ENCODE peak calls at places on chromosomes 7 and 10, in six cellular contexts. W is cardiac muscle cell; A is brain microvascular endothelial cell; K is stimulated activated CD4-positive, alpha-beta T cell treated with anti-CD3 and anti-CD28 coated beads, Interleukin-2, amount 100 ng/mL, for 4 hours; F is GM13976; T is NAMALWA. L is an unnamed sample.
A peak's percentile ranks its signal among the peaks of the same experiment; 100 is the strongest.

GRCh38 chr10:3068201-3068967 is 1.0 kb downstream of the PFKP start:
- DNase-seq in W (peak; percentile 78), A (peak; percentile 48), K (peak; percentile 60), F (peak; percentile 80), T (peak; percentile 70), L (peak; percentile 46)

GRCh38 chr7:158078161-158078910 is 509.3 kb downstream of the PTPRN2 start:
- DNase-seq in W (no peak), A (no peak), K (no peak), F (no peak), T (no peak), L (no peak)

GRCh38 chr7:22943997-22944396 is 69.9 kb downstream of the HYCC1 start:
- DNase-seq in W (peak; percentile 66), A (peak; percentile 78), K (no peak), F (no peak), T (no peak), L (no peak)

GRCh38 chr7:86999737-87000136 is 59.7 kb downstream of the ELAPOR2 start:
- DNase-seq in W (no peak), A (no peak), K (no peak), F (no peak), T (no peak), L (no peak)

GRCh38 chr7:12281026-12281425 is 69.9 kb downstream of the TMEM106B start:
- DNase-seq in W (no peak), A (no peak), K (no peak), F (no peak), T (no peak), L (no peak)

GRCh38 chr7:21480693-21481403 is 53.0 kb downstream of the SP4 start:
- DNase-seq in W (no peak), A (no peak), K (no peak), F (no peak), T (no peak), L (no peak)

GRCh38 chr7:12583181-12583580 is 12.7 kb downstream of the SCIN start:
- DNase-seq in W (no peak), A (no peak), K (no peak), F (no peak), T (no peak), L (no peak)

GRCh38 chr7:25048444-25048834 is 68.5 kb upstream of the OSBPL3 start:
- DNase-seq in W (no peak), A (no peak), K (no peak), F (no peak), T (no peak), L (no peak)

GRCh38 chr7:40219917-40220316 is 85.1 kb downstream of the SUGCT start:
- DNase-seq in W (peak; percentile 74), A (peak; percentile 57), K (no peak), F (no peak), T (no peak), L (no peak)

GRCh38 chr7:27181795-27182275 is 3.2 kb downstream of the HOXA11 start:
- DNase-seq in W (no peak), A (no peak), K (no peak), F (no peak), T (no peak), L (no peak)

GRCh38 chr7:91239171-91239604 is 25.0 kb upstream of the FZD1 start:
- DNase-seq in W (peak; percentile 94), A (peak; percentile 71), K (no peak), F (no peak), T (no peak), L (no peak)

GRCh38 chr7:125876436-125876835 is 946.8 kb upstream of the POT1 start:
- DNase-seq in W (no peak), A (no peak), K (no peak), F (no peak), T (no peak), L (no peak)

GRCh38 chr10:99339077-99339476 is 9.9 kb downstream of the CNNM1 start:
- DNase-seq in W (no peak), A (no peak), K (no peak), F (no peak), T (no peak), L (no peak)

GRCh38 chr10:25130911-25131310 is 43.9 kb upstream of the GPR158 start:
- DNase-seq in W (peak; percentile 85), A (no peak), K (no peak), F (no peak), T (no peak), L (no peak)

GRCh38 chr10:70920519-70920918 is 32.2 kb upstream of the PCBD1 start:
- DNase-seq in W (no peak), A (no peak), K (no peak), F (no peak), T (no peak), L (no peak)

GRCh38 chr10:29861811-29862505 is 197.4 kb downstream of the JCAD start:
- DNase-seq in W (no peak), A (no peak), K (no peak), F (no peak), T (no peak), L (no peak)

GRCh38 chr7:25260862-25261454 is 32.7 kb upstream of the NPVF start:
- DNase-seq in W (peak; percentile 79), A (peak; percentile 16), K (no peak), F (no peak), T (peak; percentile 60), L (no peak)

GRCh38 chr7:150909192-150909591 is 56.9 kb downstream of the AOC1 start:
- DNase-seq in W (no peak), A (no peak), K (no peak), F (no peak), T (no peak), L (no peak)

GRCh38 chr10:97331304-97331703 is 3.2 kb downstream of the FRAT2 start:
- DNase-seq in W (no peak), A (no peak), K (no peak), F (no peak), T (no peak), L (no peak)

GRCh38 chr10:35493196-35494118 is 111.7 kb upstream of the GJD4 start:
- DNase-seq in W (no peak), A (no peak), K (no peak), F (no peak), T (no peak), L (no peak)

GRCh38 chr7:69762821-69763352 is 164.6 kb downstream of the AUTS2 start:
- DNase-seq in W (no peak), A (no peak), K (no peak), F (peak; percentile 29), T (no peak), L (no peak)

GRCh38 chr7:128909605-128910568 is 622 bp downstream of the KCP start:
- DNase-seq in W (peak; percentile 69), A (peak; percentile 32), K (no peak), F (no peak), T (no peak), L (no peak)

GRCh38 chr7:148356303-148356702 is 234.3 kb upstream of the C7orf33 start:
- DNase-seq in W (peak; percentile 12), A (no peak), K (no peak), F (no peak), T (no peak), L (no peak)

GRCh38 chr7:135923700-135924261 is 53.4 kb downstream of the MTPN start:
- DNase-seq in W (peak; percentile 83), A (peak; percentile 99), K (no peak), F (no peak), T (no peak), L (no peak)

GRCh38 chr10:132458595-132459251 is 61.7 kb downstream of the PWWP2B start:
- DNase-seq in W (peak; percentile 38), A (no peak), K (peak; percentile 48), F (peak; percentile 89), T (peak; percentile 69), L (peak; percentile 43)

GRCh38 chr10:70765794-70766594 is 19.2 kb downstream of the TBATA start:
- DNase-seq in W (no peak), A (no peak), K (no peak), F (no peak), T (no peak), L (no peak)

GRCh38 chr7:30659312-30659711 is 22.9 kb downstream of the CRHR2 start:
- DNase-seq in W (peak; percentile 38), A (no peak), K (no peak), F (no peak), T (no peak), L (no peak)

GRCh38 chr10:48595533-48595932 is 9.3 kb downstream of the ARHGAP22 start:
- DNase-seq in W (no peak), A (no peak), K (no peak), F (no peak), T (no peak), L (no peak)

GRCh38 chr7:129990403-129991192 is 37.8 kb upstream of the UBE2H start:
- DNase-seq in W (no peak), A (no peak), K (no peak), F (no peak), T (peak; percentile 47), L (no peak)

GRCh38 chr10:31697271-31698168 is 231.1 kb downstream of the ARHGAP12 start:
- DNase-seq in W (peak; percentile 79), A (peak; percentile 86), K (no peak), F (no peak), T (no peak), L (no peak)

GRCh38 chr10:114822771-114823463 is 1.3 kb downstream of the FHIP2A start:
- DNase-seq in W (peak; percentile 60), A (no peak), K (no peak), F (no peak), T (peak; percentile 60), L (no peak)

GRCh38 chr10:102612964-102613275 is 31.4 kb upstream of the TRIM8 start:
- DNase-seq in W (no peak), A (no peak), K (peak; percentile 51), F (no peak), T (no peak), L (no peak)

GRCh38 chr10:126123466-126123865 is 227.1 kb downstream of the FANK1 start:
- DNase-seq in W (no peak), A (no peak), K (no peak), F (no peak), T (no peak), L (no peak)

GRCh38 chr7:139416405-139416804 is 56.7 kb downstream of the LUC7L2 start:
- DNase-seq in W (no peak), A (no peak), K (no peak), F (no peak), T (no peak), L (no peak)